ENCODE peak calls at places on chromosomes 11 and 22, in nine cellular contexts. W, A, T, V, C, S, M, K and H are unnamed samples.

GRCh38 chr11:10414659-10415058 is 40.4 kb upstream of the AMPD3 start:
- DNase-seq in W (no peak), A (no peak), T (no peak), V (peak; percentile 53), C (no peak), S (no peak), M (peak; percentile 90), K (peak; percentile 73), H (peak; percentile 16)

GRCh38 chr11:69301491-69302401 is 7.8 kb downstream of the MYEOV start:
- DNase-seq in W (no peak), A (no peak), T (peak; percentile 42), V (peak; percentile 98), C (peak; percentile 98), S (no peak), M (peak; percentile 82), K (peak; percentile 44), H (peak; percentile 70)

GRCh38 chr11:94169930-94170329 is 41.3 kb downstream of the PANX1 start:
- DNase-seq in W (no peak), A (no peak), T (no peak), V (no peak), C (no peak), S (no peak), M (no peak), K (no peak), H (no peak)

GRCh38 chr11:2569321-2569721 is 124.5 kb downstream of the KCNQ1 start:
- DNase-seq in W (no peak), A (no peak), T (no peak), V (peak; percentile 70), C (no peak), S (no peak), M (peak; percentile 84), K (peak; percentile 18), H (no peak)

GRCh38 chr22:43988960-43989359 is 33.7 kb downstream of the SAMM50 start:
- DNase-seq in W (no peak), A (no peak), T (no peak), V (no peak), C (no peak), S (no peak), M (no peak), K (no peak), H (no peak)

GRCh38 chr22:49235463-49236300 is 592.0 kb downstream of the BRD1 start:
- DNase-seq in W (no peak), A (no peak), T (no peak), V (no peak), C (no peak), S (peak; percentile 56), M (no peak), K (no peak), H (no peak)

GRCh38 chr22:46462726-46463371 is 74.6 kb downstream of the CELSR1 start:
- DNase-seq in W (no peak), A (no peak), T (no peak), V (peak; percentile 29), C (peak; percentile 73), S (no peak), M (no peak), K (no peak), H (no peak)

GRCh38 chr11:10477690-10478046 is 22.6 kb downstream of the AMPD3 start:
- DNase-seq in W (peak; percentile 14), A (no peak), T (no peak), V (no peak), C (no peak), S (no peak), M (no peak), K (no peak), H (no peak)

GRCh38 chr11:69449320-69450063 is 32.0 kb upstream of the LINC01488 start:
- DNase-seq in W (no peak), A (no peak), T (no peak), V (peak; percentile 91), C (no peak), S (no peak), M (peak; percentile 88), K (peak; percentile 88), H (no peak)

GRCh38 chr22:41579297-41579996 is 10.2 kb downstream of the PMM1 start:
- DNase-seq in W (no peak), A (no peak), T (no peak), V (no peak), C (no peak), S (no peak), M (no peak), K (no peak), H (no peak)

GRCh38 chr11:114318361-114318760 is 22.2 kb downstream of the NNMT start:
- DNase-seq in W (no peak), A (no peak), T (no peak), V (no peak), C (no peak), S (no peak), M (no peak), K (no peak), H (no peak)

GRCh38 chr11:111557425-111558111 is 17.0 kb downstream of the LAYN start:
- DNase-seq in W (no peak), A (no peak), T (peak; percentile 95), V (peak; percentile 96), C (no peak), S (no peak), M (no peak), K (no peak), H (no peak)

GRCh38 chr11:19263333-19263732 is 22.6 kb upstream of the E2F8 start:
- DNase-seq in W (no peak), A (no peak), T (no peak), V (no peak), C (no peak), S (no peak), M (no peak), K (no peak), H (no peak)

GRCh38 chr11:61536676-61537270 is 28.2 kb downstream of the LRRC10B start:
- DNase-seq in W (no peak), A (no peak), T (no peak), V (no peak), C (no peak), S (no peak), M (no peak), K (no peak), H (no peak)

GRCh38 chr22:46449974-46450745 is 87.3 kb downstream of the CELSR1 start:
- DNase-seq in W (no peak), A (no peak), T (no peak), V (no peak), C (no peak), S (no peak), M (no peak), K (no peak), H (no peak)

GRCh38 chr11:107713009-107713408 is 1.2 kb upstream of the SLN start:
- DNase-seq in W (no peak), A (no peak), T (no peak), V (no peak), C (no peak), S (no peak), M (no peak), K (no peak), H (no peak)

GRCh38 chr22:37206841-37207821 is 5.1 kb downstream of the SSTR3 start:
- DNase-seq in W (no peak), A (no peak), T (no peak), V (no peak), C (no peak), S (no peak), M (no peak), K (no peak), H (peak; percentile 1)
- TF ChIP-seq CTCF in W (no peak), A (no peak), T (no peak), V (no peak), C (no peak), S (no peak), M (no peak), K (no peak), H (no peak)

GRCh38 chr11:126062679-126063509 is at the start of gene CDON:
- DNase-seq in W (peak; percentile 80), A (peak; percentile 84), T (peak; percentile 61), V (peak; percentile 97), C (peak; percentile 95), S (peak; percentile 97), M (peak; percentile 95), K (peak; percentile 94), H (peak; percentile 91)
- TF ChIP-seq CTCF in W (no peak), A (no peak), T (no peak), V (no peak), C (no peak), S (no peak), M (no peak), K (peak; percentile 42), H (no peak)

GRCh38 chr11:118435893-118436624 is at the start of gene KMT2A:
- DNase-seq in W (peak; percentile 79), A (peak; percentile 92), T (peak; percentile 91), V (peak; percentile 100), C (peak; percentile 76), S (peak; percentile 100), M (peak; percentile 100), K (peak; percentile 98), H (peak; percentile 92)

GRCh38 chr11:118434123-118434552 is 2.2 kb upstream of the KMT2A start:
- DNase-seq in W (no peak), A (no peak), T (no peak), V (peak; percentile 73), C (no peak), S (no peak), M (no peak), K (no peak), H (no peak)

GRCh38 chr11:118435233-118435892 is 929 bp upstream of the KMT2A start:
- DNase-seq in W (peak; percentile 23), A (peak; percentile 14), T (no peak), V (peak; percentile 70), C (peak; percentile 29), S (peak; percentile 86), M (peak; percentile 98), K (peak; percentile 59), H (peak; percentile 83)

GRCh38 chr11:118436639-118437045 is 350 bp downstream of the KMT2A start:
- DNase-seq in W (no peak), A (no peak), T (no peak), V (peak; percentile 40), C (no peak), S (no peak), M (peak; percentile 56), K (no peak), H (peak; percentile 71)

GRCh38 chr11:118434553-118435232 is 1.6 kb upstream of the KMT2A start:
- DNase-seq in W (no peak), A (peak; percentile 2), T (no peak), V (peak; percentile 62), C (no peak), S (peak; percentile 75), M (peak; percentile 85), K (peak; percentile 36), H (peak; percentile 80)
- TF ChIP-seq CTCF in W (no peak), A (no peak), T (peak; percentile 6), V (no peak), C (no peak), S (no peak), M (no peak), K (no peak), H (no peak)

DNA sequence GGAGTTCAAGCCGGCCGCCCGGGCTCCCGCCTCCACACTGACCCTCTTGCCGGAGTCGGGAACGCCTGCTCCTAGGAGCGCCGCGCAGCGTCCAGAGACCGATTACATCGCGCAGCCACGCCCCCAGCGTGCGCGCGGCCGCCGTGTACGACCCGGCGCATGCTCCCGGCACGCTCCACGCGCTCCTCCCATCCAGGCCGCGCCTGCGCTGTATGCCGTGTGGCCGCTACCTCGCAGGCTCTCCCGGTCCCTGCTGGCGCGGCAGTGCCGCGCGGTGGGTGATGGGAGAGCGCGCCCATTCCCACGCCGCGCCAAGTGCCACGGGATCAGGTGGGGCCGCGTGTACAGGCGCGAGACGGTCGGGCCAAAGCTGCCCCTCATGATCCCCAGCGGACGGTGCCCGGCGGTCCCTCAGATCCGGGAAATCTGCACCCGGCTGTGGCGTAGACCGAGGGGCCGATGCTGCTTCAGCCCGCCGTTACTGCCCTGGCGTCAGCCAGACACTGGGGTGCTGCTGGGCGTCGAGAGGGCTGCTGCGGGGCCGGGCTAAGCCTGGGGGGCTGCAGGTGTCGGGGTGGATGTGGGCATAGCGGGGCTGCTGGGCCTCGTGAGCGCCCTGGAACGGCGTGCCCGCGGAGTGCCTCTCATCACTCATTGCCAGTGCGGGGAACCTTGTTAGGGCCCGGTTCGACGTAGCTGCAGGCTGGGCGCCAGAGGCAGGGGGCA is at the start of the genes GNB1L and RTL10:
- DNase-seq in W (peak; percentile 79), A (peak; percentile 94), T (peak; percentile 88), V (peak; percentile 100), C (peak; percentile 81), S (peak; percentile 98), M (peak; percentile 98), K (peak; percentile 99), H (peak; percentile 96)
- TF ChIP-seq CTCF in W (no peak), A (no peak), T (peak; percentile 20), V (no peak), C (no peak), S (peak; percentile 21), M (no peak), K (peak; percentile 41), H (no peak)